ENCODE peak calls at places on chromosomes 16 and 17, in six cellular contexts. One of them, this sample, is unnamed. For H3K9me3, the result is how much of the 10 kb centered on the place peaks cover.

GRCh38 chr17:8079291-8080207 is 8.0 kb downstream of the ALOX12B start:
- DNase-seq in SK-N-SH: peak
- DNase-seq in stomach: peak
- DNase-seq in prostate gland: no peak
- DNase-seq in HepG2: peak
- DNase-seq in breast epithelium: peak
- DNase-seq in this sample: no peak

GRCh38 chr17:75665981-75666380 is 973 bp downstream of the RECQL5 start:
- DNase-seq in SK-N-SH: no peak
- DNase-seq in stomach: no peak
- DNase-seq in prostate gland: no peak
- DNase-seq in HepG2: no peak
- DNase-seq in breast epithelium: no peak
- DNase-seq in this sample: no peak

GRCh38 chr17:69607162-69607834 is 192.8 kb downstream of the MAP2K6 start:
- DNase-seq in SK-N-SH: peak
- DNase-seq in stomach: peak
- DNase-seq in prostate gland: peak
- DNase-seq in HepG2: peak
- DNase-seq in breast epithelium: peak
- DNase-seq in this sample: peak

GRCh38 chr16:28181557-28181914 is 30.2 kb downstream of the XPO6 start:
- DNase-seq in SK-N-SH: no peak
- DNase-seq in stomach: peak
- DNase-seq in prostate gland: no peak
- DNase-seq in HepG2: peak
- DNase-seq in breast epithelium: no peak
- DNase-seq in this sample: no peak

GRCh38 chr17:80850817-80851216 is 140.8 kb upstream of the CHMP6 start:
- DNase-seq in SK-N-SH: no peak
- DNase-seq in stomach: no peak
- DNase-seq in prostate gland: no peak
- DNase-seq in HepG2: no peak
- DNase-seq in breast epithelium: no peak
- DNase-seq in this sample: no peak

GRCh38 chr17:21397341-21398050 is 21.3 kb downstream of the KCNJ12 start:
- DNase-seq in SK-N-SH: no peak
- DNase-seq in stomach: no peak
- DNase-seq in prostate gland: no peak
- DNase-seq in HepG2: no peak
- DNase-seq in breast epithelium: no peak
- DNase-seq in this sample: no peak

GRCh38 chr17:34840758-34841157 is 120.5 kb downstream of the CCT6B start:
- DNase-seq in SK-N-SH: no peak
- DNase-seq in stomach: no peak
- DNase-seq in prostate gland: no peak
- DNase-seq in HepG2: no peak
- DNase-seq in breast epithelium: no peak
- DNase-seq in this sample: no peak

GRCh38 chr16:88298166-88298881 is 84.4 kb upstream of the ZNF469 start:
- DNase-seq in SK-N-SH: no peak
- DNase-seq in stomach: no peak
- DNase-seq in prostate gland: no peak
- DNase-seq in HepG2: no peak
- DNase-seq in breast epithelium: no peak
- DNase-seq in this sample: no peak

GRCh38 chr16:77385481-77385880 is 49.4 kb downstream of the ADAMTS18 start:
- DNase-seq in SK-N-SH: no peak
- DNase-seq in stomach: no peak
- DNase-seq in prostate gland: no peak
- DNase-seq in HepG2: no peak
- DNase-seq in breast epithelium: no peak
- DNase-seq in this sample: no peak

GRCh38 chr17:53749178-53749577 is 73.5 kb upstream of the KIF2B start:
- DNase-seq in SK-N-SH: no peak
- DNase-seq in stomach: no peak
- DNase-seq in prostate gland: no peak
- DNase-seq in HepG2: no peak
- DNase-seq in breast epithelium: no peak
- DNase-seq in this sample: no peak

GRCh38 chr17:64354396-64354795 is 36.3 kb downstream of the PECAM1 start:
- DNase-seq in SK-N-SH: no peak
- DNase-seq in stomach: no peak
- DNase-seq in prostate gland: no peak
- DNase-seq in HepG2: no peak
- DNase-seq in breast epithelium: no peak
- DNase-seq in this sample: no peak

GRCh38 chr16:35365675-35366074 is 1906.3 kb downstream of the TP53TG3F start:
- DNase-seq in SK-N-SH: no peak
- DNase-seq in stomach: no peak
- DNase-seq in prostate gland: no peak
- DNase-seq in HepG2: no peak
- DNase-seq in breast epithelium: no peak
- DNase-seq in this sample: no peak

DNA sequence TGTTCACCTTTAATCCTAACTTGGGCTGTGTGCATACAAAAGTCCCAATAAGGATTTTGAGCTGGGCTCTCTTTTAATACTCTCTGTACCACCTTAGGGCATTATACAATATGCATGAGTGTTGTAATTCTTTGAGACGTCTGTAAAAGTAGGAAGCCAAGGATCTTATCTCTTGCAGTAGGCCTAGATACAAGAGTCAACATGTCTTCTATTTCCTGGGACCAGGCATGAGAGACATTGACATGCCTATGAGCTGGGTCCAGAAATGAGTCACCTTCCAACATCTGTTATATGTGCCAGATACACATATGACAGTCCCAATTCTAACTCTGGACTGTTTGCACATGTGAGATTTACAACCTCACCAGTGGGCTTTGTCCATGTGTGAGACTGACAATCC is 1911.2 kb downstream of the TP53TG3F start:
- DNase-seq in SK-N-SH: no peak
- DNase-seq in stomach: no peak
- DNase-seq in prostate gland: no peak
- DNase-seq in HepG2: no peak
- DNase-seq in breast epithelium: no peak
- DNase-seq in this sample: no peak
- H3K9me3 ChIP-seq in SK-N-SH: under half
- H3K9me3 ChIP-seq in stomach: under half
- H3K9me3 ChIP-seq in prostate gland: under half
- H3K9me3 ChIP-seq in HepG2: half or more
- H3K9me3 ChIP-seq in breast epithelium: under half
- H3K9me3 ChIP-seq in this sample: under half

GRCh38 chr16:89574681-89575246 is 794 bp upstream of the CPNE7 start:
- DNase-seq in SK-N-SH: no peak
- DNase-seq in stomach: peak
- DNase-seq in prostate gland: no peak
- DNase-seq in HepG2: no peak
- DNase-seq in breast epithelium: no peak
- DNase-seq in this sample: no peak
- TF ChIP-seq POLR2AphosphoS5 in SK-N-SH: no peak
- TF ChIP-seq POLR2AphosphoS5 in stomach: peak
- TF ChIP-seq POLR2AphosphoS5 in prostate gland: no peak
- TF ChIP-seq POLR2AphosphoS5 in HepG2: no peak
- TF ChIP-seq POLR2AphosphoS5 in breast epithelium: no peak
- TF ChIP-seq POLR2AphosphoS5 in this sample: no peak

GRCh38 chr16:31727553-31727952 is 146.1 kb upstream of the ZNF267 start:
- DNase-seq in SK-N-SH: no peak
- DNase-seq in stomach: no peak
- DNase-seq in prostate gland: no peak
- DNase-seq in HepG2: no peak
- DNase-seq in breast epithelium: no peak
- DNase-seq in this sample: no peak
- H3K9me3 ChIP-seq in SK-N-SH: under half
- H3K9me3 ChIP-seq in stomach: half or more
- H3K9me3 ChIP-seq in prostate gland: under half
- H3K9me3 ChIP-seq in HepG2: under half
- H3K9me3 ChIP-seq in breast epithelium: under half
- H3K9me3 ChIP-seq in this sample: under half

GRCh38 chr16:81616321-81617020 is 162.6 kb upstream of the PLCG2 start:
- DNase-seq in SK-N-SH: peak
- DNase-seq in stomach: peak
- DNase-seq in prostate gland: peak
- DNase-seq in HepG2: no peak
- DNase-seq in breast epithelium: no peak
- DNase-seq in this sample: peak
- TF ChIP-seq POLR2AphosphoS5 in SK-N-SH: no peak
- TF ChIP-seq POLR2AphosphoS5 in stomach: no peak
- TF ChIP-seq POLR2AphosphoS5 in prostate gland: peak
- TF ChIP-seq POLR2AphosphoS5 in HepG2: no peak
- TF ChIP-seq POLR2AphosphoS5 in breast epithelium: no peak
- TF ChIP-seq POLR2AphosphoS5 in this sample: no peak

GRCh38 chr16:50419116-50419515 is 50.3 kb upstream of the BRD7 start:
- DNase-seq in SK-N-SH: no peak
- DNase-seq in stomach: no peak
- DNase-seq in prostate gland: no peak
- DNase-seq in HepG2: no peak
- DNase-seq in breast epithelium: no peak
- DNase-seq in this sample: no peak
- H3K9me3 ChIP-seq in SK-N-SH: under half
- H3K9me3 ChIP-seq in stomach: under half
- H3K9me3 ChIP-seq in prostate gland: under half
- H3K9me3 ChIP-seq in HepG2: under half
- H3K9me3 ChIP-seq in breast epithelium: under half
- H3K9me3 ChIP-seq in this sample: under half

GRCh38 chr17:59756236-59756818 is 48.9 kb downstream of the VMP1 start:
- DNase-seq in SK-N-SH: no peak
- DNase-seq in stomach: no peak
- DNase-seq in prostate gland: no peak
- DNase-seq in HepG2: peak
- DNase-seq in breast epithelium: no peak
- DNase-seq in this sample: no peak
- TF ChIP-seq POLR2AphosphoS5 in SK-N-SH: peak
- TF ChIP-seq POLR2AphosphoS5 in stomach: no peak
- TF ChIP-seq POLR2AphosphoS5 in prostate gland: no peak
- TF ChIP-seq POLR2AphosphoS5 in HepG2: no peak
- TF ChIP-seq POLR2AphosphoS5 in breast epithelium: no peak
- TF ChIP-seq POLR2AphosphoS5 in this sample: no peak

GRCh38 chr17:11384131-11384530 is 143.1 kb downstream of the SHISA6 start:
- DNase-seq in SK-N-SH: no peak
- DNase-seq in stomach: no peak
- DNase-seq in prostate gland: no peak
- DNase-seq in HepG2: no peak
- DNase-seq in breast epithelium: no peak
- DNase-seq in this sample: no peak
- H3K9me3 ChIP-seq in SK-N-SH: under half
- H3K9me3 ChIP-seq in stomach: under half
- H3K9me3 ChIP-seq in prostate gland: under half
- H3K9me3 ChIP-seq in HepG2: under half
- H3K9me3 ChIP-seq in breast epithelium: under half
- H3K9me3 ChIP-seq in this sample: under half

GRCh38 chr16:90054554-90054953 is 22.6 kb downstream of the PRDM7 start:
- DNase-seq in SK-N-SH: no peak
- DNase-seq in stomach: no peak
- DNase-seq in prostate gland: no peak
- DNase-seq in HepG2: no peak
- DNase-seq in breast epithelium: no peak
- DNase-seq in this sample: no peak

GRCh38 chr16:90061437-90061836 is 15.7 kb downstream of the PRDM7 start:
- DNase-seq in SK-N-SH: no peak
- DNase-seq in stomach: no peak
- DNase-seq in prostate gland: no peak
- DNase-seq in HepG2: peak
- DNase-seq in breast epithelium: no peak
- DNase-seq in this sample: no peak

GRCh38 chr16:90057738-90058173 is 19.4 kb downstream of the PRDM7 start:
- DNase-seq in SK-N-SH: no peak
- DNase-seq in stomach: no peak
- DNase-seq in prostate gland: no peak
- DNase-seq in HepG2: peak
- DNase-seq in breast epithelium: no peak
- DNase-seq in this sample: peak
- TF ChIP-seq POLR2AphosphoS5 in SK-N-SH: no peak
- TF ChIP-seq POLR2AphosphoS5 in stomach: no peak
- TF ChIP-seq POLR2AphosphoS5 in prostate gland: no peak
- TF ChIP-seq POLR2AphosphoS5 in HepG2: no peak
- TF ChIP-seq POLR2AphosphoS5 in breast epithelium: no peak
- TF ChIP-seq POLR2AphosphoS5 in this sample: no peak

GRCh38 chr16:5903797-5904196 is 806.2 kb upstream of the EEF2KMT start:
- DNase-seq in SK-N-SH: peak
- DNase-seq in stomach: no peak
- DNase-seq in prostate gland: no peak
- DNase-seq in HepG2: no peak
- DNase-seq in breast epithelium: no peak
- DNase-seq in this sample: no peak
- H3K9me3 ChIP-seq in SK-N-SH: under half
- H3K9me3 ChIP-seq in stomach: under half
- H3K9me3 ChIP-seq in prostate gland: under half
- H3K9me3 ChIP-seq in HepG2: under half
- H3K9me3 ChIP-seq in breast epithelium: under half
- H3K9me3 ChIP-seq in this sample: under half

GRCh38 chr17:78960945-78961344 is 18.8 kb downstream of the LGALS3BP start:
- DNase-seq in SK-N-SH: no peak
- DNase-seq in stomach: peak
- DNase-seq in prostate gland: no peak
- DNase-seq in HepG2: peak
- DNase-seq in breast epithelium: no peak
- DNase-seq in this sample: peak
- TF ChIP-seq POLR2AphosphoS5 in SK-N-SH: no peak
- TF ChIP-seq POLR2AphosphoS5 in stomach: no peak
- TF ChIP-seq POLR2AphosphoS5 in prostate gland: no peak
- TF ChIP-seq POLR2AphosphoS5 in HepG2: no peak
- TF ChIP-seq POLR2AphosphoS5 in breast epithelium: no peak
- TF ChIP-seq POLR2AphosphoS5 in this sample: no peak